ENCODE peak calls at places on chromosomes 16 and 17, in nine cellular contexts. T, G, C, R, U, O, P, Q and J are unnamed samples.

GRCh38 chr17:7471729-7472128 is 7.7 kb downstream of the ZBTB4 start:
- DNase-seq in T (no peak), G (no peak), C (no peak), R (no peak), U (no peak), O (no peak), P (no peak), Q (no peak), J (no peak)

GRCh38 chr16:17305694-17306093 is 165.1 kb downstream of the XYLT1 start:
- DNase-seq in T (no peak), G (no peak), C (no peak), R (no peak), U (no peak), O (no peak), P (no peak), Q (no peak), J (no peak)

GRCh38 chr17:13346996-13347762 is 254.6 kb downstream of the HS3ST3A1 start:
- DNase-seq in T (peak; percentile 93), G (no peak), C (peak; percentile 68), R (peak; percentile 99), U (no peak), O (peak; percentile 92), P (no peak), Q (peak; percentile 93), J (no peak)

GRCh38 chr16:57113042-57113453 is 20.7 kb downstream of the CPNE2 start:
- DNase-seq in T (peak; percentile 36), G (no peak), C (no peak), R (peak; percentile 45), U (no peak), O (peak; percentile 36), P (no peak), Q (no peak), J (no peak)

GRCh38 chr17:49944451-49944850 is 24.5 kb upstream of the DLX4 start:
- DNase-seq in T (no peak), G (no peak), C (peak; percentile 57), R (no peak), U (no peak), O (no peak), P (no peak), Q (no peak), J (no peak)

GRCh38 chr16:13999071-13999894 is 71.8 kb upstream of the MRTFB start:
- DNase-seq in T (no peak), G (no peak), C (no peak), R (no peak), U (no peak), O (no peak), P (no peak), Q (no peak), J (no peak)

GRCh38 chr17:21287703-21288449 is 3.4 kb downstream of the MAP2K3 start:
- DNase-seq in T (peak; percentile 97), G (peak; percentile 86), C (peak; percentile 91), R (peak; percentile 95), U (no peak), O (peak; percentile 96), P (peak; percentile 100), Q (peak; percentile 87), J (peak; percentile 88)

GRCh38 chr17:18278867-18279266 is 18.4 kb downstream of the MIEF2 start:
- DNase-seq in T (peak; percentile 60), G (no peak), C (no peak), R (peak; percentile 51), U (no peak), O (peak; percentile 28), P (no peak), Q (no peak), J (no peak)

GRCh38 chr16:72921620-72922019 is 126.3 kb downstream of the ZFHX3 start:
- DNase-seq in T (peak; percentile 71), G (peak; percentile 60), C (peak; percentile 50), R (no peak), U (no peak), O (peak; percentile 50), P (no peak), Q (no peak), J (no peak)

GRCh38 chr16:4384497-4384896 is 12.8 kb downstream of the VASN start:
- DNase-seq in T (no peak), G (no peak), C (peak; percentile 72), R (peak; percentile 78), U (no peak), O (no peak), P (no peak), Q (no peak), J (peak; percentile 71)

GRCh38 chr17:3754458-3755334 is 31.0 kb downstream of the HASPIN start:
- DNase-seq in T (no peak), G (no peak), C (peak; percentile 96), R (peak; percentile 25), U (peak; percentile 58), O (no peak), P (no peak), Q (no peak), J (no peak)

GRCh38 chr17:49260011-49260921 is 29.7 kb upstream of the PHOSPHO1 start:
- DNase-seq in T (peak; percentile 81), G (peak; percentile 49), C (peak; percentile 76), R (peak; percentile 92), U (peak; percentile 65), O (peak; percentile 82), P (peak; percentile 88), Q (peak; percentile 37), J (peak; percentile 46)

GRCh38 chr16:53852678-53853077 is 148.7 kb downstream of the FTO start:
- DNase-seq in T (peak; percentile 14), G (no peak), C (no peak), R (peak; percentile 43), U (no peak), O (no peak), P (no peak), Q (no peak), J (no peak)

GRCh38 chr17:44314869-44315661 is 6.7 kb downstream of the RUNDC3A start:
- DNase-seq in T (peak; percentile 31), G (peak; percentile 56), C (peak; percentile 77), R (no peak), U (peak; percentile 54), O (no peak), P (no peak), Q (no peak), J (no peak)

GRCh38 chr16:82625066-82625968 is 1.5 kb upstream of the CDH13 start:
- DNase-seq in T (no peak), G (no peak), C (no peak), R (no peak), U (no peak), O (no peak), P (no peak), Q (no peak), J (no peak)

GRCh38 chr16:82621796-82622195 is 5.0 kb upstream of the CDH13 start:
- DNase-seq in T (no peak), G (no peak), C (no peak), R (no peak), U (no peak), O (no peak), P (no peak), Q (no peak), J (no peak)
- TF ChIP-seq CTCF in T (no peak), G (no peak), C (peak; percentile 11), R (peak; percentile 13), U (no peak), O (no peak), P (no peak), Q (no peak), J (no peak)

GRCh38 chr17:78168906-78169793 is 769 bp downstream of the SYNGR2 start:
- DNase-seq in T (peak; percentile 25), G (peak; percentile 79), C (peak; percentile 79), R (no peak), U (peak; percentile 39), O (no peak), P (no peak), Q (no peak), J (no peak)

GRCh38 chr17:78170692-78171590 is 2.6 kb downstream of the SYNGR2 start:
- DNase-seq in T (no peak), G (no peak), C (no peak), R (no peak), U (no peak), O (no peak), P (no peak), Q (no peak), J (no peak)

GRCh38 chr17:78164748-78165607 is 3.4 kb upstream of the SYNGR2 start:
- DNase-seq in T (no peak), G (no peak), C (no peak), R (no peak), U (no peak), O (no peak), P (no peak), Q (no peak), J (no peak)

GRCh38 chr17:78163881-78164747 is 4.3 kb upstream of the SYNGR2 start:
- DNase-seq in T (no peak), G (no peak), C (no peak), R (no peak), U (no peak), O (no peak), P (no peak), Q (no peak), J (no peak)

DNA sequence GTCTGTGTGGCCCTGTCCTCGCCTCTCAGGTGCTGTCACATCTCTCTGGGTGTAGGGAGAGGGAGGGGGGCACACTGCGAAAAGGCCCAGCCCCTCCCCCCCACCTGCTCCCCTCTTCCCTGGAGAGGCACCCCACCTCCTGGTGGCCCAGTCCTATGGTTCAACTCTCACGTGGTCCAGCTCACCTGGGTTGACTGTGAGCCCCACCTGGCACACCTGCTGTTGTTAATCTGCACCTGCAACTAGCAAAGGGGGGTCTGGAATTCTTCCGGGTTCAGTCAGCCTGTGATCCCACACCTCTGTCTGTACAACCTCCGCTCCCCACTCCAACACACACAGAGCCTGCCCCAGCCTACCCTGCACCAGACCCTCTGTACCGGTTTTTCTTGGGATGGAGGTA is 2.0 kb upstream of the SYNGR2 start:
- DNase-seq in T (no peak), G (no peak), C (no peak), R (no peak), U (no peak), O (no peak), P (no peak), Q (no peak), J (no peak)
- TF ChIP-seq CTCF in T (no peak), G (no peak), C (no peak), R (no peak), U (no peak), O (no peak), P (no peak), Q (no peak), J (no peak)

DNA sequence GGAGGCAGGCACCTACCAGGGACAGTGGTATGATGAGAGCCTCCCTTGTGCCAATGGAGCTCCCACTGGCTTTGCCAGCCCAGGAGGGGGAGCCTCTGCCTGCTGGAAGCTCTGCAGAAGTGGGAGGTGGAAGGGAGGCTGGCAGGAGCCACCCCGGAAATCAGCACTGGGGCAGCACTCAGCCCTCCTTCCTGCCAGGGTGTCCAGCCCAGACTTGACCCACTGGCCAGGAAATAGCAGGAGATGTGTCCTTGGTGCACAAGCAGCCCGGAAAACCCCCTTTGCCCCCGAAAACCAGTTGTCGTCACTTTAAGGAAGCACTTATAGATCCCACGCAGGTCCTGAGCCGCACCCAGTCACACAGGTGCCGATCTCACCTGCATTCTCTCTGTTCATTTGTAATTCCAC is 49.3 kb upstream of the CACNG4 start:
- DNase-seq in T (peak; percentile 10), G (no peak), C (peak; percentile 23), R (no peak), U (no peak), O (no peak), P (no peak), Q (no peak), J (no peak)
- TF ChIP-seq CTCF in T (peak; percentile 26), G (no peak), C (no peak), R (no peak), U (no peak), O (no peak), P (no peak), Q (peak; percentile 18), J (peak; percentile 19)

DNA sequence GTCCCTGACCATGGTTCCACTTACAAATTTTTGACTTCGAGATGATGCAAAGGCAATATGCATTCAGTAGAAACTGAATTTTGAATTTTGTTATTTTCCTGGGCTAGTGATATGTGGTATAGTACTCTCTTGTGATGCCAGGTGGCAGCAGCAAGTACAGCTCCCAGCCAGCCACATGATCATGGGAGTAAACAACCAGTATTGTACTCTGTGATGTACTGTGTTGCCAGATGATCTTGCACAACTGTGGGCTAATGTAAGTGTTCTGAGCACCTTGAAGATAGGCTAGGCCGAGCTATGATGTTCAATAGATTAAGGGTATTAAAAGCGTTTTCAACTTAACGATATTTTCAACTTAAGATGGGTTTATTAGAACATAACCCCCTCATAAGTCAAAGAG is 250.8 kb downstream of the STX8 start:
- DNase-seq in T (peak; percentile 39), G (no peak), C (no peak), R (peak; percentile 33), U (no peak), O (peak; percentile 25), P (no peak), Q (no peak), J (no peak)
- TF ChIP-seq CTCF in T (peak; percentile 7), G (no peak), C (peak; percentile 5), R (no peak), U (no peak), O (no peak), P (no peak), Q (no peak), J (no peak)